ENCODE peak calls at places on chromosome 2, in five cellular contexts. D is HCT116, P is K562, X is Panc1, E is upper lobe of left lung. V is an unnamed sample.

GRCh38 chr2:152078662-152079061 is 20.2 kb downstream of the CACNB4 start:
- ATAC-seq in D (no peak), P (no peak), X (no peak), E (no peak), V (no peak)

GRCh38 chr2:67046568-67046967 is 350.6 kb upstream of the ETAA1 start:
- ATAC-seq in D (no peak), P (no peak), X (no peak), E (no peak), V (no peak)

GRCh38 chr2:235091983-235092382 is 140.2 kb downstream of the SH3BP4 start:
- ATAC-seq in D (no peak), P (no peak), X (no peak), E (no peak), V (no peak)

GRCh38 chr2:176687944-176688343 is 418.7 kb downstream of the MTX2 start:
- ATAC-seq in D (peak; percentile 42), P (no peak), X (no peak), E (no peak), V (no peak)

GRCh38 chr2:142586693-142587432 is 290.6 kb upstream of the KYNU start:
- ATAC-seq in D (no peak), P (no peak), X (no peak), E (no peak), V (no peak)

GRCh38 chr2:54579061-54579681 is 123.0 kb downstream of the SPTBN1 start:
- ATAC-seq in D (no peak), P (no peak), X (peak; percentile 59), E (no peak), V (no peak)

GRCh38 chr2:202814226-202814625 is 57.3 kb downstream of the ICA1L start:
- ATAC-seq in D (no peak), P (no peak), X (no peak), E (no peak), V (no peak)

GRCh38 chr2:168685619-168686453 is 116.6 kb upstream of the NOSTRIN start:
- ATAC-seq in D (no peak), P (peak; percentile 97), X (no peak), E (peak; percentile 69), V (no peak)

GRCh38 chr2:113877651-113878594 is 12.0 kb upstream of the ACTR3 start:
- ATAC-seq in D (peak; percentile 72), P (peak; percentile 76), X (peak; percentile 65), E (no peak), V (no peak)

GRCh38 chr2:163736433-163737168 is 793 bp upstream of the FIGN start:
- ATAC-seq in D (no peak), P (no peak), X (peak; percentile 83), E (peak; percentile 71), V (peak; percentile 59)

GRCh38 chr2:163708265-163708664 is 27.5 kb downstream of the FIGN start:
- ATAC-seq in D (no peak), P (no peak), X (no peak), E (no peak), V (no peak)

GRCh38 chr2:152088006-152088405 is 10.8 kb downstream of the CACNB4 start:
- ATAC-seq in D (no peak), P (no peak), X (no peak), E (no peak), V (no peak)

GRCh38 chr2:181007086-181007837 is 26.9 kb downstream of the UBE2E3 start:
- ATAC-seq in D (no peak), P (peak; percentile 28), X (no peak), E (no peak), V (no peak)

GRCh38 chr2:11829947-11830707 is 83.7 kb downstream of the LPIN1 start:
- ATAC-seq in D (peak; percentile 95), P (peak; percentile 96), X (peak; percentile 97), E (peak; percentile 90), V (peak; percentile 85)

GRCh38 chr2:231371430-231372054 is 24.0 kb upstream of the B3GNT7 start:
- ATAC-seq in D (no peak), P (no peak), X (peak; percentile 51), E (no peak), V (no peak)

GRCh38 chr2:227870710-227871374 is 589 bp upstream of the DAW1 start:
- ATAC-seq in D (no peak), P (no peak), X (peak; percentile 78), E (peak; percentile 74), V (no peak)

GRCh38 chr2:134181219-134181618 is 72.7 kb upstream of the MGAT5 start:
- ATAC-seq in D (no peak), P (no peak), X (no peak), E (no peak), V (no peak)

GRCh38 chr2:1051075-1051474 is 100.4 kb downstream of the SNTG2 start:
- ATAC-seq in D (peak; percentile 93), P (no peak), X (peak; percentile 78), E (no peak), V (no peak)

GRCh38 chr2:98736464-98736889 is 5.5 kb upstream of the MGAT4A start:
- ATAC-seq in D (no peak), P (no peak), X (no peak), E (no peak), V (no peak)

GRCh38 chr2:145015561-145015960 is 495.6 kb upstream of the ZEB2 start:
- ATAC-seq in D (no peak), P (no peak), X (no peak), E (no peak), V (no peak)

GRCh38 chr2:166106431-166107015 is 21.3 kb downstream of the SCN1A start:
- ATAC-seq in D (peak; percentile 67), P (peak; percentile 94), X (no peak), E (no peak), V (no peak)

GRCh38 chr2:53752385-53752784 is 15.2 kb upstream of the CHAC2 start:
- ATAC-seq in D (no peak), P (no peak), X (no peak), E (no peak), V (no peak)

GRCh38 chr2:239775623-239776440 is 249.3 kb downstream of the NDUFA10 start:
- ATAC-seq in D (no peak), P (no peak), X (no peak), E (no peak), V (no peak)

GRCh38 chr2:192957425-192957824 is 762.7 kb upstream of the TMEFF2 start:
- ATAC-seq in D (no peak), P (no peak), X (no peak), E (no peak), V (no peak)

DNA sequence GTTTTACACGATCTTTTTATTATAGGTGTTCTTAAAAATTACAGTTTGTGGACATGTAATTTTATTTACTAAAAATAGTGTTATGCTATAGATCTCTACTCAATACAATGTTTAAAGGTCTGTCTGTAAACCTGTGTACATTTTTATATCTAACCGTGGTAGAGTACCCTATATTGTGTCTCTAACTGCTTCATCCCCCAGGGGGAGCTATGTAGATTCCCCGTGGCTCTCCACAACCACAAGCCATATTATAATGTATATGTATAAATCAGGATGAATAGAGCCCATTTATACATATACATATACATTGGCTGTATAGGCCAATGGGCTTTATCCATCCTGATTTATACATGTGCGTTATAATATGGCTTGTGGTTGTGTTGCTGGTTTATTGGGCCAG is 59.4 kb downstream of the ADAM23 start:
- ATAC-seq in D (no peak), P (peak; percentile 42), X (no peak), E (no peak), V (no peak)
- TF ChIP-seq CTCF in D (no peak), P (peak; percentile 36), X (peak; percentile 5), E (no peak), V (no peak)

DNA sequence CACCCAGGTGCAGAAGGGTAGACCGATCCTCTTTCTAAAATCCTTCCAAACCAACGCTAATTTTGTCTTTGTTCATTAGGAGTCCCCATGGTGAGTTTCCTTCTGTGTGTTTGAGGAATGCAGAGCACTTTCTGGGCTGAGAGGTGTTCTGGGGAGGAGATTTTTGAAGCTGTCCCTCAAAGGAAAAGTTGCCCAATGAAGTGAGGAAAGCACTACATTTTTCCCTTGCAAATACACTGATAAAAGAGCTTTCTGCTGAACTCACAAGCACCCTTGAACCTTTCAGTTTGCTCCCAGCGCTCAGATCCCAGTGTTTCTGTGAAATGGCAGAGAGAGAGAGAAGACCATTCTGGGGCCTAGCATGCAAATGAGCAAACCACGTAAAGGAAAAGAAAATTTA is 299.6 kb upstream of the FANCL start:
- ATAC-seq in D (no peak), P (no peak), X (no peak), E (no peak), V (no peak)
- TF ChIP-seq POLR2AphosphoS5 in D (no peak), P (no peak), X (no peak), E (no peak), V (no peak)

GRCh38 chr2:101253013-101253712 is 477 bp downstream of the CNOT11 start:
- ATAC-seq in D (peak; percentile 32), P (peak; percentile 81), X (peak; percentile 61), E (peak; percentile 81), V (peak; percentile 70)
- TF ChIP-seq CTCF in D (no peak), P (no peak), X (no peak), E (no peak), V (no peak)

GRCh38 chr2:136141510-136142154 is 23.7 kb upstream of the CXCR4 start:
- ATAC-seq in D (no peak), P (peak; percentile 59), X (no peak), E (no peak), V (no peak)

GRCh38 chr2:136139601-136140000 is 21.7 kb upstream of the CXCR4 start:
- ATAC-seq in D (no peak), P (no peak), X (no peak), E (no peak), V (no peak)

GRCh38 chr2:136149011-136149410 is 31.1 kb upstream of the CXCR4 start:
- ATAC-seq in D (no peak), P (no peak), X (no peak), E (no peak), V (no peak)

GRCh38 chr2:136146564-136146963 is 28.6 kb upstream of the CXCR4 start:
- ATAC-seq in D (no peak), P (no peak), X (no peak), E (no peak), V (no peak)

GRCh38 chr2:136143603-136144451 is 25.9 kb upstream of the CXCR4 start:
- ATAC-seq in D (no peak), P (no peak), X (no peak), E (no peak), V (no peak)
- TF ChIP-seq POLR2AphosphoS5 in D (no peak), P (no peak), X (no peak), E (no peak), V (no peak)

GRCh38 chr2:220744861-220745260 is 827.2 kb downstream of the EPHA4 start:
- ATAC-seq in D (no peak), P (no peak), X (no peak), E (no peak), V (no peak)
- TF ChIP-seq CTCF in D (no peak), P (no peak), X (no peak), E (no peak), V (no peak)

GRCh38 chr2:26722911-26723310 is 30.4 kb downstream of the KCNK3 start:
- ATAC-seq in D (no peak), P (no peak), X (no peak), E (no peak), V (no peak)

GRCh38 chr2:26724784-26725515 is 32.4 kb downstream of the KCNK3 start:
- ATAC-seq in D (peak; percentile 28), P (no peak), X (no peak), E (no peak), V (no peak)

GRCh38 chr2:26724004-26724750 is 31.7 kb downstream of the KCNK3 start:
- ATAC-seq in D (peak; percentile 71), P (peak; percentile 85), X (peak; percentile 56), E (no peak), V (peak; percentile 45)

GRCh38 chr2:26722328-26722727 is 29.8 kb downstream of the KCNK3 start:
- ATAC-seq in D (no peak), P (no peak), X (no peak), E (no peak), V (no peak)

GRCh38 chr2:26723475-26723874 is 31.0 kb downstream of the KCNK3 start:
- ATAC-seq in D (peak; percentile 6), P (no peak), X (no peak), E (no peak), V (no peak)
- TF ChIP-seq POLR2AphosphoS5 in D (no peak), P (no peak), X (no peak), E (no peak), V (no peak)